ENCODE peak calls at places on chromosomes 4 and X, in nine cellular contexts. J is fibroblast of lung; F is esophagus muscularis mucosa; H is psoas muscle; W is CD8-positive, alpha-beta memory T cell; L is IMR-90; G is SJCRH30; Z is keratinocyte; A is naive thymus-derived CD4-positive, alpha-beta T cell. M is an unnamed sample.

GRCh38 chrX:40808203-40808602 is 72.9 kb upstream of the MED14 start:
- DNase-seq in J (no peak), F (no peak), H (no peak), W (no peak), L (no peak), G (no peak), Z (no peak), A (no peak), M (no peak)

GRCh38 chrX:17081535-17081934 is 135.1 kb downstream of the REPS2 start:
- DNase-seq in J (no peak), F (no peak), H (no peak), W (no peak), L (no peak), G (no peak), Z (no peak), A (no peak), M (no peak)

GRCh38 chrX:70482300-70482699 is 37.7 kb downstream of the DLG3 start:
- DNase-seq in J (no peak), F (no peak), H (no peak), W (no peak), L (no peak), G (no peak), Z (no peak), A (no peak), M (no peak)

GRCh38 chrX:120290107-120290506 is 21.2 kb downstream of the TMEM255A start:
- DNase-seq in J (no peak), F (no peak), H (no peak), W (no peak), L (no peak), G (no peak), Z (no peak), A (no peak), M (no peak)

GRCh38 chr4:76585897-76586360 is 150.9 kb downstream of the SHROOM3 start:
- DNase-seq in J (no peak), F (no peak), H (no peak), W (no peak), L (no peak), G (no peak), Z (no peak), A (no peak), M (peak; percentile 29)

GRCh38 chr4:185933078-185933581 is 121.1 kb upstream of the SORBS2 start:
- DNase-seq in J (no peak), F (peak; percentile 62), H (no peak), W (no peak), L (peak; percentile 10), G (no peak), Z (no peak), A (no peak), M (peak; percentile 79)

GRCh38 chr4:71063711-71064110 is 70.3 kb downstream of the DCK start:
- DNase-seq in J (no peak), F (no peak), H (no peak), W (no peak), L (no peak), G (no peak), Z (no peak), A (no peak), M (no peak)

GRCh38 chrX:13338985-13339384 is 19.1 kb upstream of the ATXN3L start:
- DNase-seq in J (no peak), F (no peak), H (no peak), W (no peak), L (no peak), G (no peak), Z (no peak), A (no peak), M (no peak)

GRCh38 chr4:1099684-1100335 is 13.6 kb downstream of the RNF212 start:
- DNase-seq in J (no peak), F (no peak), H (no peak), W (no peak), L (no peak), G (no peak), Z (no peak), A (no peak), M (no peak)

GRCh38 chr4:1098311-1098925 is 14.9 kb downstream of the RNF212 start:
- DNase-seq in J (no peak), F (no peak), H (no peak), W (no peak), L (no peak), G (no peak), Z (no peak), A (no peak), M (no peak)

GRCh38 chr4:1096841-1097240 is 16.5 kb downstream of the RNF212 start:
- DNase-seq in J (no peak), F (no peak), H (no peak), W (no peak), L (no peak), G (no peak), Z (no peak), A (no peak), M (no peak)

GRCh38 chr4:1097553-1097952 is 15.8 kb downstream of the RNF212 start:
- DNase-seq in J (no peak), F (no peak), H (no peak), W (no peak), L (no peak), G (no peak), Z (no peak), A (no peak), M (no peak)

GRCh38 chr4:1099270-1099669 is 14.1 kb downstream of the RNF212 start:
- DNase-seq in J (no peak), F (no peak), H (no peak), W (no peak), L (no peak), G (no peak), Z (no peak), A (no peak), M (no peak)
- H3K4me3 ChIP-seq in J (no peak overlapping the region), F (no peak overlapping the region), H (no peak overlapping the region), W (no peak overlapping the region), L (no peak overlapping the region), G (no peak overlapping the region), Z (no peak overlapping the region), A (no peak overlapping the region), M (no peak overlapping the region)

GRCh38 chrX:108732630-108733321 is 3.6 kb downstream of the IRS4 start:
- DNase-seq in J (no peak), F (no peak), H (no peak), W (no peak), L (no peak), G (peak; percentile 1), Z (no peak), A (no peak), M (no peak)

GRCh38 chrX:108734426-108734825 is 1.9 kb downstream of the IRS4 start:
- DNase-seq in J (no peak), F (no peak), H (no peak), W (no peak), L (no peak), G (no peak), Z (no peak), A (no peak), M (no peak)

GRCh38 chrX:108726748-108727147 is 9.6 kb downstream of the IRS4 start:
- DNase-seq in J (no peak), F (no peak), H (no peak), W (no peak), L (no peak), G (no peak), Z (no peak), A (no peak), M (no peak)

GRCh38 chrX:108735087-108735679 is 1.2 kb downstream of the IRS4 start:
- DNase-seq in J (no peak), F (no peak), H (no peak), W (no peak), L (no peak), G (no peak), Z (no peak), A (no peak), M (no peak)

GRCh38 chrX:108731144-108731543 is 5.2 kb downstream of the IRS4 start:
- DNase-seq in J (no peak), F (no peak), H (no peak), W (no peak), L (no peak), G (no peak), Z (no peak), A (no peak), M (no peak)
- H3K27me3 ChIP-seq in J (peaks cover 8% of the 10 kb centered on the region), F (no peaks in the 10 kb centered on the region), H (peaks cover 88% of the 10 kb centered on the region), W (no peaks in the 10 kb centered on the region), L (peaks cover 42% of the 10 kb centered on the region), G (no peaks in the 10 kb centered on the region), Z (peaks cover 72% of the 10 kb centered on the region), A (no peaks in the 10 kb centered on the region), M (peaks cover 34% of the 10 kb centered on the region)

GRCh38 chr4:2512396-2513135 is 23.9 kb upstream of the FAM193A start:
- DNase-seq in J (no peak), F (no peak), H (no peak), W (no peak), L (no peak), G (no peak), Z (no peak), A (no peak), M (no peak)

GRCh38 chr4:2510351-2511259 is 25.8 kb upstream of the FAM193A start:
- DNase-seq in J (no peak), F (no peak), H (no peak), W (no peak), L (no peak), G (no peak), Z (no peak), A (no peak), M (no peak)

GRCh38 chr4:2516635-2517034 is 19.8 kb upstream of the FAM193A start:
- DNase-seq in J (no peak), F (no peak), H (no peak), W (no peak), L (no peak), G (no peak), Z (no peak), A (no peak), M (no peak)

GRCh38 chr4:2511645-2512131 is 24.8 kb upstream of the FAM193A start:
- DNase-seq in J (no peak), F (no peak), H (no peak), W (peak; percentile 6), L (no peak), G (no peak), Z (no peak), A (no peak), M (no peak)

DNA sequence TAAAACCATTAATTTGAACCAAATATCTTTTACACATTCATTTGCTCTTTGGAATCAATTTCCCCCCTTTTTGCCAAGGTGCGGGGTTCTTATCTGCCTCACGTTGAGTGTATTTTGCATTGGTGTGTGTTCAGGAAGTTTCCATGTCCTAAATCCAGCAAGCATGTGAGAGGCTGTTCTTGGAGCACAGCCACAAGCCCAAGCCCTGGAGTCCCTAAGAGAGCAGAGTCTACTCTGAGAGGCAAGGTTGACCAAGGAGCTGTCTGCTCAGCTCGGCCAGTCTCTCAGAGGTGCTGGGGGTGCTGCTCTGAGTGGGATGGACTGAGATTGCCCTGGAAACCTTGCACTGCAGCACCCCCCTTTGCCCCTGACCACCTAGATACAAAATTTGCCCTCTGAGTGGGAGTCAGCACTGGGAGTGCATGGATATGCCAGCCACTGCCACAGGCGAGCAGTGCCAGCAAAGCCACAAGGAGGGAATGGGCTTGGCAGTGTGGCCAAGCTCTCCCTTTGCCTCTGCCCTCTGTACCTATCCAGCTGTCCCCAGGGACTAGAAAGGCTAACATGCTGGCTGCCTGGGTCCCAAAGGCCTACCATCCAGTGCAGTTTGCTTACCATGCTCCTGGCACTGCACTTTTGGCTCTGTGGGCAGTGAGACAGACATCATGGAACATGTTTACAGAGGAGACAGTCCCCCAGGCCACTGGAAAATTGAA is 20.5 kb upstream of the FAM193A start:
- DNase-seq in J (no peak), F (no peak), H (no peak), W (no peak), L (no peak), G (no peak), Z (no peak), A (no peak), M (no peak)
- H3K36me3 ChIP-seq in J (peaks cover 17% of the 10 kb centered on the region), F (peaks cover 22% of the 10 kb centered on the region), H (peaks cover 3% of the 10 kb centered on the region), W (peaks cover 28% of the 10 kb centered on the region), L (peaks cover 39% of the 10 kb centered on the region), G (peaks cover 31% of the 10 kb centered on the region), Z (peaks cover 22% of the 10 kb centered on the region), A (peaks cover 11% of the 10 kb centered on the region), M (peaks cover 11% of the 10 kb centered on the region)

GRCh38 chrX:77788050-77788449 is 2.0 kb upstream of the ATRX start:
- DNase-seq in J (peak; percentile 44), F (no peak), H (no peak), W (peak; percentile 13), L (peak; percentile 14), G (peak; percentile 16), Z (no peak), A (peak; percentile 48), M (peak; percentile 19)
- H3K4me3 ChIP-seq in J (peak overlapping the region; percentile 7), F (peak overlapping the region; percentile 28), H (peak overlapping the region; percentile 20), W (peak overlapping the region; percentile 65), L (no peak overlapping the region), G (no peak overlapping the region), Z (no peak overlapping the region), A (peak overlapping the region; percentile 67), M (peak overlapping the region; percentile 36)

M was measured in MG63.